ENCODE peak calls at places on chromosome 7, in five cellular contexts. V, G, S, X and E are unnamed samples.

GRCh38 chr7:157549612-157550299 is 213.0 kb downstream of the DNAJB6 start:
- DNase-seq in V (no peak), X (no peak), S (no peak), G (no peak), E (no peak)

GRCh38 chr7:114392686-114393085 is 21.9 kb upstream of the FOXP2 start:
- DNase-seq in V (no peak), G (no peak), S (no peak), X (no peak), E (peak)

GRCh38 chr7:134690016-134690415 is 43.4 kb downstream of the BPGM start:
- DNase-seq in G (no peak), X (no peak), S (peak), V (no peak), E (peak)

GRCh38 chr7:138872576-138872975 is 74.6 kb upstream of the ATP6V0A4 start:
- DNase-seq in X (no peak), G (no peak), V (no peak), S (no peak), E (no peak)

GRCh38 chr7:101740981-101741725 is 76.3 kb upstream of the CUX1 start:
- DNase-seq in V (no peak), S (no peak), G (peak), X (no peak), E (no peak)

GRCh38 chr7:55570218-55570873 is 2.0 kb downstream of the VOPP1 start:
- DNase-seq in S (peak), G (no peak), X (no peak), V (no peak), E (no peak)

GRCh38 chr7:147412109-147412508 is 1178.5 kb upstream of the C7orf33 start:
- DNase-seq in S (no peak), X (no peak), V (no peak), G (no peak), E (no peak)

GRCh38 chr7:140671966-140672365 is 779 bp upstream of the ADCK2 start:
- DNase-seq in X (no peak), V (no peak), G (no peak), S (no peak), E (no peak)

GRCh38 chr7:139753079-139753692 is 24.6 kb downstream of the HIPK2 start:
- DNase-seq in X (no peak), G (no peak), V (no peak), S (no peak), E (no peak)

GRCh38 chr7:150428671-150429451 is 21.6 kb upstream of the GIMAP8 start:
- DNase-seq in G (peak), S (peak), X (no peak), V (peak), E (peak)

GRCh38 chr7:81173766-81174281 is 255.0 kb upstream of the SEMA3C start:
- DNase-seq in S (peak), X (no peak), V (no peak), G (no peak), E (peak)

GRCh38 chr7:100825215-100825671 is 2.1 kb downstream of the EPHB4 start:
- DNase-seq in G (no peak), X (no peak), V (no peak), S (peak), E (no peak)

GRCh38 chr7:153190452-153190851 is 430.9 kb downstream of the ACTR3B start:
- DNase-seq in V (no peak), S (peak), X (no peak), G (no peak), E (no peak)

GRCh38 chr7:159143780-159144755 is 599 bp downstream of the VIPR2 start:
- DNase-seq in G (no peak), S (peak), V (peak), X (peak), E (no peak)

GRCh38 chr7:115933463-115933862 is 97.1 kb downstream of the TFEC start:
- DNase-seq in G (no peak), S (peak), V (no peak), X (no peak), E (no peak)

GRCh38 chr7:130649004-130649790 is 19.4 kb downstream of the COPG2 start:
- DNase-seq in G (no peak), X (no peak), S (peak), V (peak), E (peak)

GRCh38 chr7:83964318-83964717 is 230.3 kb downstream of the SEMA3A start:
- DNase-seq in S (no peak), V (no peak), X (no peak), G (no peak), E (no peak)

GRCh38 chr7:33701189-33701740 is 204.1 kb upstream of the BMPER start:
- DNase-seq in V (no peak), X (no peak), G (no peak), S (no peak), E (no peak)

GRCh38 chr7:158821173-158822021 is 7.9 kb downstream of the ESYT2 start:
- DNase-seq in G (peak), V (no peak), X (peak), S (peak), E (peak)

GRCh38 chr7:114150704-114151103 is 231.9 kb upstream of the PPP1R3A start:
- DNase-seq in X (no peak), G (no peak), V (no peak), S (no peak), E (no peak)

GRCh38 chr7:45681596-45682357 is 107.6 kb downstream of the ADCY1 start:
- DNase-seq in G (no peak), X (no peak), S (no peak), V (no peak), E (no peak)

GRCh38 chr7:91504919-91505318 is 240.7 kb downstream of the FZD1 start:
- DNase-seq in X (no peak), S (no peak), V (no peak), G (no peak), E (no peak)

GRCh38 chr7:75937958-75938786 is 23.2 kb downstream of the POR start:
- DNase-seq in S (peak), V (no peak), X (no peak), G (no peak), E (peak)

GRCh38 chr7:25391295-25391861 is 163.1 kb upstream of the NPVF start:
- DNase-seq in G (peak), V (no peak), S (peak), X (no peak), E (peak)